ENCODE peak calls at places on chromosome 4, in five cellular contexts. B, A, D, V and U are unnamed samples.

GRCh38 chr4:66300336-66300934 is 630.1 kb upstream of the EPHA5 start:
- DNase-seq in B (no peak), A (no peak), D (no peak), V (no peak), U (no peak)

GRCh38 chr4:119105605-119106004 is 30.0 kb upstream of the MYOZ2 start:
- DNase-seq in B (no peak), A (no peak), D (no peak), V (no peak), U (no peak)

GRCh38 chr4:186587416-186588018 is 32.1 kb upstream of the MTNR1A start:
- DNase-seq in B (peak), A (peak), D (no peak), V (no peak), U (peak)

GRCh38 chr4:170772429-170772828 is 682.7 kb upstream of the AADAT start:
- DNase-seq in B (no peak), A (no peak), D (no peak), V (no peak), U (no peak)

GRCh38 chr4:40177591-40177990 is 19.2 kb upstream of the RHOH start:
- DNase-seq in B (no peak), A (no peak), D (no peak), V (no peak), U (no peak)

GRCh38 chr4:76955187-76955586 is 5.6 kb downstream of the SEPTIN11 start:
- DNase-seq in B (no peak), A (no peak), D (no peak), V (no peak), U (no peak)

GRCh38 chr4:169885893-169886292 is 128.1 kb upstream of the HPF1 start:
- DNase-seq in B (no peak), A (no peak), D (no peak), V (no peak), U (no peak)

GRCh38 chr4:10983274-10983673 is 298.7 kb upstream of the CLNK start:
- DNase-seq in B (no peak), A (no peak), D (no peak), V (no peak), U (no peak)

GRCh38 chr4:185915817-185916216 is 103.8 kb upstream of the SORBS2 start:
- DNase-seq in B (no peak), A (no peak), D (no peak), V (no peak), U (no peak)

GRCh38 chr4:2425386-2426068 is 6.8 kb downstream of the CFAP99 start:
- DNase-seq in B (no peak), A (no peak), D (no peak), V (no peak), U (no peak)

GRCh38 chr4:104146048-104146447 is 348.6 kb downstream of the CXXC4 start:
- DNase-seq in B (no peak), A (no peak), D (no peak), V (no peak), U (no peak)

GRCh38 chr4:112747035-112747434 is 110.1 kb downstream of the LARP7 start:
- DNase-seq in B (no peak), A (no peak), D (no peak), V (no peak), U (no peak)

GRCh38 chr4:8836664-8837171 is 34.9 kb downstream of the HMX1 start:
- DNase-seq in B (no peak), A (no peak), D (no peak), V (peak), U (no peak)

GRCh38 chr4:140046037-140046436 is 107.9 kb downstream of the MAML3 start:
- DNase-seq in B (no peak), A (no peak), D (no peak), V (no peak), U (no peak)

GRCh38 chr4:140754918-140755810 is 1.0 kb downstream of the TBC1D9 start:
- DNase-seq in B (no peak), A (no peak), D (no peak), V (no peak), U (no peak)

GRCh38 chr4:40305329-40306193 is 29.6 kb upstream of the CHRNA9 start:
- DNase-seq in B (no peak), A (no peak), D (no peak), V (no peak), U (no peak)

GRCh38 chr4:20354120-20354519 is 102.4 kb downstream of the SLIT2 start:
- DNase-seq in B (no peak), A (no peak), D (no peak), V (no peak), U (no peak)

GRCh38 chr4:99979872-99980271 is 29.8 kb upstream of the H2AZ1 start:
- DNase-seq in B (no peak), A (no peak), D (no peak), V (no peak), U (no peak)

GRCh38 chr4:84901173-84901572 is 65.3 kb downstream of the WDFY3 start:
- DNase-seq in B (no peak), A (no peak), D (no peak), V (no peak), U (no peak)

GRCh38 chr4:2252530-2252924 is 9.4 kb downstream of the MXD4 start:
- DNase-seq in B (no peak), A (no peak), D (no peak), V (no peak), U (no peak)

GRCh38 chr4:153083447-153083921 is 120.8 kb upstream of the TRIM2 start:
- DNase-seq in B (peak), A (no peak), D (peak), V (no peak), U (peak)

GRCh38 chr4:88614058-88614457 is 21.8 kb downstream of the HERC3 start:
- DNase-seq in B (no peak), A (no peak), D (no peak), V (no peak), U (no peak)

GRCh38 chr4:6746721-6747689 is 31.0 kb downstream of the BLOC1S4 start:
- DNase-seq in B (no peak), A (no peak), D (peak), V (peak), U (no peak)

GRCh38 chr4:1571986-1572385 is 112.1 kb downstream of the FAM53A start:
- DNase-seq in B (no peak), A (no peak), D (no peak), V (no peak), U (no peak)

GRCh38 chr4:46123872-46124755 is at the start of gene GABRG1:
- DNase-seq in B (no peak), A (no peak), D (peak), V (no peak), U (no peak)